ENCODE peak calls at places on chromosomes 7 and 10, in six cellular contexts. O is Kasumi-1, P is neural crest cell, M is uterus, H is activated T-helper 1 cell treated with Interleukin-2 at 50 U/mL for 16 hours, R is GM13977. G is an unnamed sample.

GRCh38 chr10:67004690-67005089 is 78.9 kb downstream of the LRRTM3 start:
- DNase-seq in O (peak; percentile 36), P (no peak), M (no peak), H (no peak), R (no peak), G (no peak)

GRCh38 chr10:71217266-71218045 is 5.1 kb downstream of the UNC5B start:
- DNase-seq in O (peak; percentile 25), P (no peak), M (peak; percentile 59), H (no peak), R (peak; percentile 53), G (peak; percentile 58)

GRCh38 chr10:18005781-18006456 is 54.2 kb downstream of the SLC39A12 start:
- DNase-seq in O (no peak), P (no peak), M (no peak), H (no peak), R (no peak), G (peak; percentile 86)

GRCh38 chr10:11178606-11179221 is 161.0 kb downstream of the CELF2 start:
- DNase-seq in O (peak; percentile 100), P (no peak), M (no peak), H (peak; percentile 73), R (peak; percentile 68), G (peak; percentile 87)

GRCh38 chr7:2638224-2638991 is 6.6 kb downstream of the TTYH3 start:
- DNase-seq in O (no peak), P (no peak), M (peak; percentile 30), H (no peak), R (no peak), G (peak; percentile 38)

GRCh38 chr10:111083222-111084095 is 6.6 kb downstream of the ADRA2A start:
- DNase-seq in O (no peak), P (no peak), M (no peak), H (no peak), R (no peak), G (no peak)

GRCh38 chr10:132059760-132060508 is 5.8 kb upstream of the JAKMIP3 start:
- DNase-seq in O (no peak), P (no peak), M (no peak), H (no peak), R (no peak), G (no peak)

GRCh38 chr10:126122856-126123255 is 226.5 kb downstream of the FANK1 start:
- DNase-seq in O (no peak), P (no peak), M (no peak), H (no peak), R (no peak), G (no peak)

GRCh38 chr10:80917636-80918035 is 379.9 kb downstream of the SH2D4B start:
- DNase-seq in O (no peak), P (no peak), M (no peak), H (no peak), R (no peak), G (no peak)

GRCh38 chr10:82282782-82283456 is 407.9 kb downstream of the NRG3 start:
- DNase-seq in O (no peak), P (no peak), M (no peak), H (no peak), R (no peak), G (peak; percentile 45)

GRCh38 chr7:55066479-55066878 is 47.7 kb downstream of the EGFR start:
- DNase-seq in O (no peak), P (no peak), M (no peak), H (no peak), R (no peak), G (peak; percentile 43)

G was measured in mesenchymal stem cell.